ENCODE peak calls at places on chromosome 5, in nine cellular contexts. W is neural progenitor cell, L is SK-N-SH, M is GM23338, O is HCT116, F is MM.1S, S is OCI-LY7, X is hepatocyte, N is PC-3. Q is an unnamed sample.

GRCh38 chr5:87411586-87412416 is 929 bp downstream of the CCNH start:
- DNase-seq in W (peak; percentile 21), L (peak; percentile 10), M (peak; percentile 18), O (peak; percentile 6), F (peak; percentile 42), S (peak; percentile 46), X (peak; percentile 59), N (peak; percentile 53), Q (peak; percentile 61)

GRCh38 chr5:88390007-88390385 is 121.4 kb upstream of the TMEM161B start:
- DNase-seq in W (no peak), L (no peak), M (no peak), O (no peak), F (no peak), S (no peak), X (no peak), N (no peak), Q (no peak)

GRCh38 chr5:83711982-83712601 is 8.6 kb downstream of the HAPLN1 start:
- DNase-seq in W (peak; percentile 56), L (peak; percentile 39), M (peak; percentile 77), O (no peak), F (peak; percentile 66), S (peak; percentile 61), X (peak; percentile 74), N (peak; percentile 78), Q (peak; percentile 45)

GRCh38 chr5:42531611-42532010 is 108.4 kb downstream of the GHR start:
- DNase-seq in W (no peak), L (no peak), M (no peak), O (no peak), F (no peak), S (no peak), X (no peak), N (peak; percentile 65), Q (peak; percentile 67)

GRCh38 chr5:56369333-56369947 is 136.3 kb upstream of the ANKRD55 start:
- DNase-seq in W (no peak), L (no peak), M (no peak), O (no peak), F (no peak), S (no peak), X (no peak), N (no peak), Q (no peak)

GRCh38 chr5:113093561-113093960 is 117.0 kb downstream of the DCP2 start:
- DNase-seq in W (no peak), L (no peak), M (no peak), O (no peak), F (no peak), S (no peak), X (no peak), N (peak; percentile 43), Q (no peak)

GRCh38 chr5:173663810-173664526 is 47.5 kb upstream of the BOD1 start:
- DNase-seq in W (no peak), L (no peak), M (no peak), O (no peak), F (no peak), S (peak; percentile 67), X (no peak), N (no peak), Q (peak; percentile 24)

GRCh38 chr5:181223729-181224389 is 778 bp downstream of the TRIM41 start:
- DNase-seq in W (peak; percentile 95), L (peak; percentile 85), M (peak; percentile 94), O (no peak), F (no peak), S (peak; percentile 63), X (peak; percentile 78), N (no peak), Q (peak; percentile 64)

GRCh38 chr5:1479581-1480188 is 34.4 kb upstream of the SLC6A3 start:
- DNase-seq in W (peak; percentile 64), L (peak; percentile 87), M (peak; percentile 65), O (no peak), F (no peak), S (peak; percentile 65), X (peak; percentile 62), N (peak; percentile 35), Q (peak; percentile 77)

GRCh38 chr5:137078171-137078665 is 420.9 kb downstream of the SPOCK1 start:
- DNase-seq in W (no peak), L (no peak), M (peak; percentile 11), O (peak; percentile 18), F (no peak), S (no peak), X (no peak), N (peak; percentile 76), Q (peak; percentile 52)

GRCh38 chr5:151283120-151283825 is 20.3 kb downstream of the SLC36A3 start:
- DNase-seq in W (no peak), L (no peak), M (no peak), O (no peak), F (no peak), S (no peak), X (no peak), N (no peak), Q (no peak)

GRCh38 chr5:181166812-181167733 is 19.7 kb downstream of the OR2V2 start:
- DNase-seq in W (no peak), L (no peak), M (no peak), O (no peak), F (no peak), S (peak; percentile 47), X (no peak), N (peak; percentile 27), Q (no peak)

GRCh38 chr5:131252824-131253171 is 11.1 kb upstream of the CDC42SE2 start:
- DNase-seq in W (no peak), L (no peak), M (no peak), O (no peak), F (peak; percentile 95), S (peak; percentile 91), X (no peak), N (no peak), Q (no peak)

GRCh38 chr5:107651326-107651725 is 19.4 kb downstream of the EFNA5 start:
- DNase-seq in W (peak; percentile 83), L (no peak), M (peak; percentile 86), O (no peak), F (no peak), S (no peak), X (no peak), N (no peak), Q (no peak)

GRCh38 chr5:127298623-127299022 is 8.0 kb downstream of the MEGF10 start:
- DNase-seq in W (peak; percentile 37), L (no peak), M (no peak), O (no peak), F (no peak), S (no peak), X (no peak), N (no peak), Q (no peak)

GRCh38 chr5:146789712-146790660 is 88.6 kb downstream of the PPP2R2B start:
- DNase-seq in W (peak; percentile 85), L (no peak), M (peak; percentile 69), O (no peak), F (no peak), S (no peak), X (no peak), N (no peak), Q (no peak)

GRCh38 chr5:32420506-32420905 is 24.0 kb downstream of the ZFR start:
- DNase-seq in W (no peak), L (peak; percentile 28), M (no peak), O (no peak), F (no peak), S (no peak), X (no peak), N (no peak), Q (peak; percentile 70)

GRCh38 chr5:104186100-104186499 is 623.5 kb upstream of the NUDT12 start:
- DNase-seq in W (peak; percentile 10), L (no peak), M (peak; percentile 57), O (peak; percentile 10), F (peak; percentile 58), S (peak; percentile 58), X (no peak), N (no peak), Q (no peak)

GRCh38 chr5:179253730-179254129 is 91.5 kb downstream of the ADAMTS2 start:
- DNase-seq in W (no peak), L (no peak), M (no peak), O (no peak), F (no peak), S (no peak), X (no peak), N (no peak), Q (no peak)
- TF ChIP-seq EZH2phosphoT487 in W (no peak), L (no peak), M (no peak), O (no peak), F (no peak), S (no peak), X (no peak), N (no peak), Q (no peak)

GRCh38 chr5:135007749-135008363 is 26.2 kb downstream of the PITX1 start:
- DNase-seq in W (no peak), L (peak; percentile 1), M (no peak), O (no peak), F (no peak), S (no peak), X (no peak), N (no peak), Q (no peak)
- TF ChIP-seq EZH2phosphoT487 in W (no peak), L (no peak), M (no peak), O (no peak), F (no peak), S (no peak), X (no peak), N (no peak), Q (no peak)

DNA sequence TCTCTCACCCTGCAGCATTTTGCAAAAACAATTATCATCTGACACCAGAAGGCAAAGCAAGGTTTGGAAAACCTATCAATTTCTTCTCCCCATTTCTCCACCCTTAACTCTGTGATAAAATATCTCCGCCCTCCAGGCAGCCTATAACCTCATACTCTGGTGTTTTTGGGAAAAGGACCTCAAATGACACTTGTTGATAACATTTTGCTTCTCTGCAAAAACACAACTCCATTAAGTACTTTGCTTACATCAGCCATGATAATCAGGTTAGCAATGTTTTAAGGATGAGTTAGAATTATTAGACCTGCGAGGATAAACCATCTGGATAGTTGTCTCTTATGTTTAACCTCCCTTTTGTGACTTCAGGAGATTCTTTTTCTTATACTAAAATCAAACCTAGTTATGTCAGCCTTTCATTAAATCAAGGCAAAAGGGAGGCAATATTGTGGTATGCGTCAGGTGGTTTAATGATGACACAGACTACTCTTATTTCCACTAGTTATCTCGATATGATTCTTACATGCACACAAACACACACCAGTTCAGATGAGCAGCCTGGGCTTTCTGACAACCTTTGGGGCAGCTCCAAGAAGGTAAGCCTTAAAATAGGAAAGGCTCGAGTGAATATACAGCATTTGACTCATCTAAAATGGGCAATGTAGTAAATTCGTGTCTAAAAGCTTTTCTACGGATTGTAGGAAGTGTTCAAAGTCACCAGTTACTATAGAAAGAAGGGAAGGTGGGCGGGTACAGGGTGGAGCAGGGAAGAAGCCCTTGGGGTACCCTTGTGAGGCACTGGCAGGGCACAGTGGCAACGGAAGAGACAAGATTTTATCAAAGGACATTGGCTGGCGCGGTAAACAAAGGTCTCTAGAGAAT is 2.1 kb downstream of the ANKH start:
- DNase-seq in W (no peak), L (no peak), M (no peak), O (no peak), F (no peak), S (peak; percentile 29), X (no peak), N (peak; percentile 40), Q (peak; percentile 18)
- TF ChIP-seq EZH2phosphoT487 in W (no peak), L (no peak), M (no peak), O (no peak), F (no peak), S (no peak), X (no peak), N (no peak), Q (no peak)

DNA sequence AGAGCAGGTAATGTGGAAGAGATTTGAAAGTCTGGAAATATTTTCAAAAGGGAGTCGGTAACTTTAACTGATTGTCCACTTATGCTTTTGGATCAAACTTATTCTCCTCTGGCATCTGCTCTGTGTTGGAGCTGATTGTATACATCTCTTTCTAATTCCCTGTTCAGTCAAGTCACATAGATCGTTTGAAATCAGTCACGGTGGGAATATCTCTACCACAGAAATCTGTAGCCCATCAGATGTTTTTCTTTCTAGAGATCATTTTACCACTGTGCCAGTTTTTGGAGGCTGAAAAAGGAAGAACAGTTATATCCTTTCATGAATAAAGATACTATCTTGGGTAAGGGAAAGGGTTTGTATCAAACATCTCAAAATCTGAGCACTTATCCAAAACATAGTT is 1853.3 kb downstream of the EFNA5 start:
- DNase-seq in W (no peak), L (no peak), M (no peak), O (no peak), F (no peak), S (no peak), X (no peak), N (no peak), Q (no peak)
- TF ChIP-seq EZH2phosphoT487 in W (no peak), L (no peak), M (no peak), O (no peak), F (no peak), S (no peak), X (no peak), N (no peak), Q (no peak)

Q was measured in GM23248.